ENCODE peak calls at places on chromosomes 6 and 20, in four cellular contexts. One of them, this sample, is unnamed.

GRCh38 chr6:75317503-75318206 is 33.1 kb upstream of the TMEM30A start:
- DNase-seq in uterus: no peak
- DNase-seq in tibial nerve: no peak
- DNase-seq in kidney: no peak
- DNase-seq in this sample: no peak

GRCh38 chr6:109456283-109456583 is 661 bp upstream of the MICAL1 start:
- DNase-seq in tibial nerve: no peak
- DNase-seq in uterus: no peak
- DNase-seq in kidney: peak
- DNase-seq in this sample: no peak

GRCh38 chr6:97394160-97394748 is 111.2 kb upstream of the MMS22L start:
- DNase-seq in kidney: no peak
- DNase-seq in tibial nerve: peak
- DNase-seq in uterus: peak
- DNase-seq in this sample: no peak

GRCh38 chr20:58127731-58128130 is 100.7 kb downstream of the ANKRD60 start:
- DNase-seq in kidney: no peak
- DNase-seq in uterus: peak
- DNase-seq in tibial nerve: peak
- DNase-seq in this sample: no peak

GRCh38 chr6:38671885-38672467 is 31.0 kb downstream of the GLO1 start:
- DNase-seq in kidney: no peak
- DNase-seq in tibial nerve: peak
- DNase-seq in uterus: no peak
- DNase-seq in this sample: no peak

GRCh38 chr6:70396163-70396562 is 17.1 kb upstream of the FAM135A start:
- DNase-seq in kidney: no peak
- DNase-seq in uterus: no peak
- DNase-seq in tibial nerve: no peak
- DNase-seq in this sample: no peak

GRCh38 chr6:37456126-37456525 is 23.1 kb downstream of the CMTR1 start:
- DNase-seq in uterus: no peak
- DNase-seq in kidney: no peak
- DNase-seq in tibial nerve: no peak
- DNase-seq in this sample: no peak

GRCh38 chr20:39800548-39800947 is 838.4 kb downstream of the DHX35 start:
- DNase-seq in tibial nerve: no peak
- DNase-seq in kidney: peak
- DNase-seq in uterus: peak
- DNase-seq in this sample: no peak

GRCh38 chr20:3307695-3308094 is 68.7 kb upstream of the SLC4A11 start:
- DNase-seq in uterus: no peak
- DNase-seq in kidney: no peak
- DNase-seq in tibial nerve: no peak
- DNase-seq in this sample: no peak

GRCh38 chr20:43913291-43914025 is 1.2 kb upstream of the TOX2 start:
- DNase-seq in tibial nerve: no peak
- DNase-seq in uterus: no peak
- DNase-seq in kidney: no peak
- DNase-seq in this sample: no peak

GRCh38 chr6:167699141-167700036 is 127.3 kb upstream of the AFDN start:
- DNase-seq in tibial nerve: peak
- DNase-seq in uterus: peak
- DNase-seq in kidney: peak
- DNase-seq in this sample: no peak

GRCh38 chr6:133896344-133896721 is 7.4 kb downstream of the TCF21 start:
- DNase-seq in kidney: no peak
- DNase-seq in uterus: no peak
- DNase-seq in tibial nerve: no peak
- DNase-seq in this sample: no peak

GRCh38 chr6:20921533-20921932 is 387.3 kb downstream of the CDKAL1 start:
- DNase-seq in uterus: no peak
- DNase-seq in kidney: no peak
- DNase-seq in tibial nerve: no peak
- DNase-seq in this sample: no peak

GRCh38 chr6:66277400-66277799 is 570.4 kb upstream of the EYS start:
- DNase-seq in tibial nerve: no peak
- DNase-seq in kidney: no peak
- DNase-seq in uterus: no peak
- DNase-seq in this sample: no peak

GRCh38 chr6:72617721-72618120 is 4.1 kb upstream of the KCNQ5 start:
- DNase-seq in kidney: no peak
- DNase-seq in uterus: no peak
- DNase-seq in tibial nerve: no peak
- DNase-seq in this sample: no peak

GRCh38 chr6:39357998-39358686 is 35.6 kb upstream of the KCNK16 start:
- DNase-seq in tibial nerve: no peak
- DNase-seq in uterus: no peak
- DNase-seq in kidney: no peak
- DNase-seq in this sample: peak

GRCh38 chr6:162856885-162857284 is 129.1 kb downstream of the PACRG start:
- DNase-seq in kidney: no peak
- DNase-seq in uterus: no peak
- DNase-seq in tibial nerve: peak
- DNase-seq in this sample: no peak

GRCh38 chr6:141667580-141668309 is 465.0 kb upstream of the GJE1 start:
- DNase-seq in uterus: no peak
- DNase-seq in kidney: no peak
- DNase-seq in tibial nerve: no peak
- DNase-seq in this sample: no peak

GRCh38 chr20:16293590-16293989 is 279.7 kb downstream of the KIF16B start:
- DNase-seq in kidney: no peak
- DNase-seq in uterus: no peak
- DNase-seq in tibial nerve: no peak
- DNase-seq in this sample: no peak

GRCh38 chr6:5457036-5457435 is 195.7 kb downstream of the FARS2 start:
- DNase-seq in kidney: peak
- DNase-seq in uterus: no peak
- DNase-seq in tibial nerve: no peak
- DNase-seq in this sample: no peak

GRCh38 chr20:48904566-48905321 is 16.8 kb upstream of the ARFGEF2 start:
- DNase-seq in uterus: peak
- DNase-seq in kidney: no peak
- DNase-seq in tibial nerve: peak
- DNase-seq in this sample: peak

GRCh38 chr6:107708435-107708834 is 115.7 kb downstream of the SCML4 start:
- DNase-seq in tibial nerve: no peak
- DNase-seq in uterus: no peak
- DNase-seq in kidney: no peak
- DNase-seq in this sample: no peak

GRCh38 chr6:129686941-129687627 is 22.9 kb downstream of the ARHGAP18 start:
- DNase-seq in kidney: no peak
- DNase-seq in tibial nerve: no peak
- DNase-seq in uterus: no peak
- DNase-seq in this sample: no peak

GRCh38 chr6:106084106-106084963 is 1.8 kb upstream of the PRDM1 start:
- DNase-seq in kidney: no peak
- DNase-seq in uterus: peak
- DNase-seq in tibial nerve: peak
- DNase-seq in this sample: no peak

GRCh38 chr6:106085687-106085983 is 501 bp upstream of the PRDM1 start:
- DNase-seq in kidney: no peak
- DNase-seq in tibial nerve: no peak
- DNase-seq in uterus: no peak
- DNase-seq in this sample: no peak

GRCh38 chr6:106084973-106085686 is 1.0 kb upstream of the PRDM1 start:
- DNase-seq in kidney: no peak
- DNase-seq in tibial nerve: peak
- DNase-seq in uterus: no peak
- DNase-seq in this sample: no peak

GRCh38 chr6:106087548-106088325 is 1.6 kb downstream of the PRDM1 start:
- DNase-seq in uterus: peak
- DNase-seq in kidney: no peak
- DNase-seq in tibial nerve: peak
- DNase-seq in this sample: no peak

DNA sequence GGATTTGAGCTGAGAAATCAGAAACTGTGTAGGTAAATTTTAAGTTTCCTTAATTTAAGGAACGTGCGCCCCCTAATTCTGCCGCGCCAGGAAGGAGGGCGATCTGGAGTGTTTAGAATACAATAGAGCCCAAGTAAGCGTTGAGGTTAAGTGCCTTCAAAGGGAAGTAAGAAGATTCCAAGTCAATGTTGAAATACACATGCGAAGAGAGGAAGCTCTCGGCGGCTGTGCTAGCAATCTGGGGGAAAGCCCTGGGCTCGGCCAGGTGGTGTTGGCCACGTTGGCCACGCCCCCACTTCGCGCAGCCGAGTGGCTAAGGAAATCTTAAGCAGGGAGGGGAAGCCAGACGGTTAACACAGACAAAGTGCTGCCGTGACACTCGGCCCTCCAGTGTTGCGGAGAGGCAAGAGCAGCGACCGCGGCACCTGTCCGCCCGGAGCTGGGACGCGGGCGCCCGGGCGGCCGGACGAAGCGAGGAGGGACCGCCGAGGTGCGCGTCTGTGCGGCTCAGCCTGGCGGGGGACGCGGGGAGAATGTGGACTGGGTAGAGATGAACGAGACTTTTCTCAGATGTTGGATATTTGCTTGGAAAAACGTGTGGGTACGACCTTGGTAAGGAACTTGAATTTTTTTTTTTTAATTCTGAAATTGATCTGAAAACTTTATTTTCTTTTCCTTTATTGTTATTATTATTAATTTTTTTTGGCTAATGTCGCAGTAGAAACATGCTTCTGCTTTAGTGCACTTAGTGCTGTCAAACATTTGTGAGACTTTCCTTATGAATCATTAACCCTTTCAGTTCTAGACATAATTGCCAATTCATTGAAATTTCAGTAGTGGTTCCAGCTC is at the start of gene PRDM1:
- DNase-seq in uterus: peak
- DNase-seq in tibial nerve: peak
- DNase-seq in kidney: peak
- DNase-seq in this sample: peak
- TF ChIP-seq CTCF in uterus: no peak
- TF ChIP-seq CTCF in tibial nerve: no peak
- TF ChIP-seq CTCF in kidney: no peak
- TF ChIP-seq CTCF in this sample: no peak

DNA sequence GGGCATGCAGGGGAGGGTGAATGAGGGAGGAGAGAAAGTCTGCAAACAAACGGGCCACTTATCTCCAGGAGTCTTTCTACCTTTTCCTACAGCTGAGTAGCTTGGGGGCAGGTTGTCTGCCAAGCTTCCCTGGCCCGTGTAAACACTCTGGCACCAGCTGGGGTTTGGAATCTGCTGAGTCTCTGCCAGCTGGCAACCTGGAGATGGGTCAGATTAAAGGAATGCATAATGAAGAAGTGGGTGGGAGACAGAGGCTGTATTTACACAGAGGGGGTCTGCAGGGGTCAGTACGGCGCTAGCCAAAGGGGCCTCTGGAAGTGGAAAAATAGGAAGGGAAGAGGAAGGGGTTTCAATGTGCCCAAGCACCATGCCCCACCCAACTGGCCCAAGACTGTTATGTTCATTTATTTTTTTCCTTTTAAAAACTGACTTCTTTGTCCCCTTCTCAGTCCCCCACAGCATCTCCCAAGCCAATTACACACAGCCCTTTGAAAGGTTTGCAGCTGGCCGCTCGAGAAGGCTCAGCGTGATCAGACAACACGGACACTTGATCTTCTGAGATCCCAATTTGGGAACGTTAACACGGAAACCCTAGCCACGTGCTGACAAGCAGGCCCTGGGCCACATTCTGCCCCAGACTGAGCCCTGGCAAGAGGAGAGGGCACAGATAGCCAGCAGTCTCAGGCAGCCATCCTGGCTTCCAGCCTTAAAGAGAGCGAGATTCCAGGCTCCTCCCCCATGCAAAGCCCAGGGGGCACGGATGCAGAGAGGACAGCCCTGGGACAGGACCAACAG is 25.2 kb downstream of the TRAM2 start:
- DNase-seq in tibial nerve: no peak
- DNase-seq in uterus: peak
- DNase-seq in kidney: no peak
- DNase-seq in this sample: peak
- TF ChIP-seq CTCF in tibial nerve: no peak
- TF ChIP-seq CTCF in uterus: no peak
- TF ChIP-seq CTCF in kidney: no peak
- TF ChIP-seq CTCF in this sample: no peak

GRCh38 chr6:45297302-45297701 is 30.8 kb upstream of the RUNX2 start:
- DNase-seq in tibial nerve: no peak
- DNase-seq in uterus: no peak
- DNase-seq in kidney: no peak
- DNase-seq in this sample: no peak
- TF ChIP-seq CTCF in tibial nerve: no peak
- TF ChIP-seq CTCF in uterus: no peak
- TF ChIP-seq CTCF in kidney: no peak
- TF ChIP-seq CTCF in this sample: no peak

GRCh38 chr20:12570371-12570770 is 438.4 kb upstream of the SPTLC3 start:
- DNase-seq in kidney: no peak
- DNase-seq in tibial nerve: no peak
- DNase-seq in uterus: no peak
- DNase-seq in this sample: no peak
- TF ChIP-seq CTCF in kidney: no peak
- TF ChIP-seq CTCF in tibial nerve: no peak
- TF ChIP-seq CTCF in uterus: no peak
- TF ChIP-seq CTCF in this sample: no peak

GRCh38 chr6:31114970-31115849 is 610 bp downstream of the PSORS1C1 start:
- DNase-seq in uterus: peak
- DNase-seq in kidney: peak
- DNase-seq in tibial nerve: no peak
- DNase-seq in this sample: no peak
- TF ChIP-seq CTCF in uterus: peak
- TF ChIP-seq CTCF in kidney: no peak
- TF ChIP-seq CTCF in tibial nerve: no peak
- TF ChIP-seq CTCF in this sample: no peak